ENCODE peak calls at places on chromosomes 13 and 19, in seven cellular contexts. L, B, N, S, I, T and E are unnamed samples.

GRCh38 chr19:49920624-49921363 is 8.2 kb upstream of the ATF5 start:
- DNase-seq in T (no peak), L (no peak), N (no peak), B (no peak), I (no peak), S (no peak), E (no peak)

GRCh38 chr19:5079410-5079774 is 110.5 kb downstream of the KDM4B start:
- DNase-seq in S (no peak), L (no peak), T (no peak), B (no peak), I (no peak), N (no peak), E (no peak)

GRCh38 chr13:106753241-106753640 is 185.3 kb upstream of the ARGLU1 start:
- DNase-seq in L (no peak), S (no peak), I (no peak), T (no peak), B (no peak), N (no peak), E (no peak)

GRCh38 chr13:99360696-99361095 is 53.5 kb upstream of the GPR183 start:
- DNase-seq in L (no peak), B (no peak), S (no peak), T (no peak), I (no peak), N (no peak), E (no peak)

GRCh38 chr13:40777957-40778235 is 6.9 kb upstream of the MRPS31 start:
- DNase-seq in L (no peak), T (no peak), B (no peak), I (no peak), S (no peak), N (no peak), E (no peak)

GRCh38 chr13:52846567-52847321 is 1.7 kb downstream of the PCDH8 start:
- DNase-seq in I (no peak), B (peak), S (peak), L (peak), T (peak), N (peak), E (no peak)

GRCh38 chr13:113545455-113545930 is 39.1 kb upstream of the TFDP1 start:
- DNase-seq in I (peak), L (no peak), N (peak), S (peak), B (peak), T (peak), E (no peak)

GRCh38 chr13:66425741-66426140 is 804.4 kb downstream of the PCDH9 start:
- DNase-seq in N (peak), S (no peak), I (no peak), L (no peak), B (peak), T (no peak), E (no peak)

GRCh38 chr19:44575116-44575700 is 38.2 kb upstream of the IGSF23 start:
- DNase-seq in S (no peak), T (peak), I (no peak), B (no peak), L (no peak), N (peak), E (no peak)

GRCh38 chr13:110380359-110381028 is 73.4 kb downstream of the COL4A2 start:
- DNase-seq in I (no peak), S (peak), T (no peak), N (peak), B (peak), L (no peak), E (no peak)

GRCh38 chr19:58252102-58252685 is 23.5 kb downstream of the ZNF544 start:
- DNase-seq in T (no peak), N (no peak), B (no peak), L (no peak), S (no peak), I (no peak), E (no peak)

GRCh38 chr13:112831196-112831595 is 137.8 kb upstream of the MCF2L start:
- DNase-seq in L (no peak), I (no peak), N (no peak), T (no peak), S (no peak), B (no peak), E (no peak)

GRCh38 chr19:46866407-46867132 is 5.8 kb downstream of the ARHGAP35 start:
- DNase-seq in T (no peak), S (no peak), I (no peak), B (no peak), L (no peak), N (peak), E (no peak)

GRCh38 chr19:45814851-45815481 is at the start of gene RSPH6A:
- DNase-seq in B (no peak), L (no peak), S (no peak), T (peak), I (no peak), N (no peak), E (no peak)

GRCh38 chr13:31094331-31095015 is 67.2 kb downstream of the HSPH1 start:
- DNase-seq in I (peak), B (no peak), S (no peak), T (no peak), L (no peak), N (no peak), E (no peak)

GRCh38 chr19:33064778-33065550 is at the start of gene RHPN2:
- DNase-seq in L (no peak), B (peak), N (peak), S (peak), T (peak), I (no peak), E (peak)

GRCh38 chr19:43562211-43562697 is 13.1 kb downstream of the XRCC1 start:
- DNase-seq in L (no peak), T (no peak), B (no peak), S (no peak), I (no peak), N (no peak), E (no peak)

GRCh38 chr13:20128459-20128927 is 32.4 kb downstream of the GJA3 start:
- DNase-seq in L (no peak), T (peak), I (no peak), B (no peak), N (no peak), S (no peak), E (no peak)

GRCh38 chr19:40831502-40832430 is 18.5 kb downstream of the CYP2A6 start:
- DNase-seq in B (peak), S (peak), L (no peak), N (peak), T (no peak), I (no peak), E (no peak)

GRCh38 chr13:29081036-29081435 is 260.9 kb downstream of the MTUS2 start:
- DNase-seq in T (no peak), I (no peak), B (no peak), L (no peak), N (peak), S (peak), E (no peak)

GRCh38 chr13:112605531-112605990 is 17.6 kb upstream of the TUBGCP3 start:
- DNase-seq in I (no peak), N (peak), T (no peak), S (peak), B (no peak), L (no peak), E (no peak)

GRCh38 chr13:23578411-23579071 is 8.3 kb downstream of the TNFRSF19 start:
- DNase-seq in N (peak), B (peak), T (peak), L (peak), S (peak), I (peak), E (peak)

GRCh38 chr13:30864352-30865130 is 41.5 kb upstream of the MEDAG start:
- DNase-seq in B (peak), N (peak), S (peak), I (peak), T (no peak), L (no peak), E (peak)

GRCh38 chr19:30227661-30228112 is 144.5 kb upstream of the ZNF536 start:
- DNase-seq in B (peak), S (peak), N (peak), I (no peak), L (peak), T (peak), E (no peak)

GRCh38 chr19:39297931-39298634 is 1.9 kb downstream of the IFNL1 start:
- DNase-seq in S (no peak), L (no peak), B (no peak), T (no peak), N (no peak), I (peak), E (no peak)

GRCh38 chr19:30927705-30928104 is 421.5 kb downstream of the TSHZ3 start:
- DNase-seq in L (no peak), N (no peak), S (no peak), B (no peak), T (no peak), I (no peak), E (no peak)

GRCh38 chr13:34810996-34811395 is 131.1 kb upstream of the NBEA start:
- DNase-seq in T (no peak), S (no peak), I (no peak), N (peak), B (no peak), L (no peak), E (no peak)

GRCh38 chr13:36288794-36289391 is 8.7 kb downstream of the CCDC169 start:
- DNase-seq in T (no peak), S (no peak), B (no peak), I (no peak), L (no peak), N (no peak), E (no peak)

GRCh38 chr19:31678421-31678820 is 329.2 kb upstream of the TSHZ3 start:
- DNase-seq in S (no peak), L (no peak), T (no peak), B (no peak), N (no peak), I (no peak), E (no peak)

GRCh38 chr13:110403315-110403714 is 96.2 kb downstream of the COL4A2 start:
- DNase-seq in I (no peak), L (no peak), N (peak), T (no peak), S (peak), B (peak), E (no peak)

GRCh38 chr19:48513289-48514122 is 1.9 kb upstream of the LMTK3 start:
- DNase-seq in B (peak), T (peak), N (peak), L (peak), I (peak), S (peak), E (peak)

GRCh38 chr19:55585658-55586339 is 5.2 kb upstream of the ZNF579 start:
- DNase-seq in S (peak), L (peak), T (peak), I (peak), B (peak), N (peak), E (no peak)

GRCh38 chr13:92175330-92175729 is 776.9 kb downstream of the GPC5 start:
- DNase-seq in T (no peak), N (peak), L (no peak), S (peak), I (no peak), B (peak), E (peak)

GRCh38 chr13:46523972-46524737 is 28.8 kb upstream of the LRCH1 start:
- DNase-seq in B (no peak), T (no peak), N (no peak), S (peak), L (no peak), I (no peak), E (no peak)

GRCh38 chr19:3593156-3593555 is 7.9 kb downstream of the GIPC3 start:
- DNase-seq in L (no peak), S (no peak), B (no peak), N (no peak), I (no peak), T (no peak), E (no peak)

GRCh38 chr13:25149670-25150069 is 22.4 kb downstream of the AMER2 start:
- DNase-seq in S (no peak), N (no peak), I (no peak), T (no peak), B (no peak), L (no peak), E (no peak)

GRCh38 chr19:51010066-51010795 is 8.8 kb upstream of the KLK8 start:
- DNase-seq in N (no peak), L (no peak), S (no peak), B (no peak), I (no peak), T (no peak), E (no peak)

GRCh38 chr13:100234524-100235136 is 145.7 kb downstream of the PCCA start:
- DNase-seq in B (peak), I (no peak), N (peak), S (no peak), T (no peak), L (no peak), E (no peak)